ENCODE peak calls at places on chromosomes 11 and 22, in nine cellular contexts. J, L, U, M, P, N, K, I and F are unnamed samples.

GRCh38 chr11:122741613-122742012 is 86.1 kb downstream of the UBASH3B start:
- DNase-seq in N (no peak), J (no peak), L (no peak), M (peak), U (peak), I (no peak), P (no peak), K (no peak), F (no peak)

GRCh38 chr22:17807571-17808410 is 33.5 kb upstream of the BID start:
- DNase-seq in N (no peak), I (no peak), P (no peak), J (peak), L (no peak), U (no peak), K (no peak), M (no peak), F (no peak)

GRCh38 chr11:102451041-102451692 is 1.4 kb downstream of the TMEM123 start:
- DNase-seq in J (no peak), N (no peak), K (no peak), M (no peak), P (no peak), L (no peak), I (no peak), U (no peak), F (no peak)

GRCh38 chr11:126764221-126764620 is 236.3 kb downstream of the KIRREL3 start:
- DNase-seq in L (no peak), M (no peak), K (no peak), N (no peak), I (no peak), U (no peak), J (no peak), P (no peak), F (no peak)

GRCh38 chr11:102940714-102941588 is 14.6 kb downstream of the MMP13 start:
- DNase-seq in M (peak), U (no peak), N (no peak), I (peak), K (peak), J (peak), P (no peak), L (no peak), F (peak)

GRCh38 chr22:35839811-35840739 is 122.4 kb downstream of the APOL5 start:
- DNase-seq in U (peak), P (peak), N (peak), K (peak), I (peak), J (peak), L (peak), M (peak), F (peak)

GRCh38 chr11:14676068-14676467 is 32.5 kb downstream of the PDE3B start:
- DNase-seq in K (no peak), P (no peak), J (no peak), U (no peak), I (no peak), L (no peak), M (no peak), N (no peak), F (peak)

GRCh38 chr11:1304376-1304775 is 5.1 kb downstream of the TOLLIP start:
- DNase-seq in U (no peak), P (peak), I (no peak), N (no peak), J (peak), M (no peak), K (peak), L (peak), F (peak)

GRCh38 chr22:41288245-41288946 is 2.4 kb upstream of the RANGAP1 start:
- DNase-seq in P (no peak), J (peak), K (peak), U (peak), L (no peak), I (peak), N (no peak), M (peak), F (peak)

GRCh38 chr11:23021287-23021863 is 161.1 kb upstream of the CCDC179 start:
- DNase-seq in K (peak), J (peak), P (no peak), L (no peak), M (peak), N (no peak), I (peak), U (no peak), F (peak)

GRCh38 chr11:122711831-122712378 is 56.4 kb downstream of the UBASH3B start:
- DNase-seq in N (no peak), J (no peak), I (no peak), K (no peak), M (peak), P (no peak), U (peak), L (no peak), F (peak)

GRCh38 chr11:3627291-3627690 is 14.5 kb downstream of the ART5 start:
- DNase-seq in K (no peak), J (no peak), P (no peak), N (no peak), L (no peak), M (peak), U (no peak), I (no peak), F (peak)

GRCh38 chr11:44607987-44608386 is 42.5 kb downstream of the CD82 start:
- DNase-seq in U (no peak), P (no peak), M (peak), I (no peak), N (no peak), L (no peak), J (no peak), K (no peak), F (no peak)

GRCh38 chr22:30432096-30432495 is 6.5 kb downstream of the MTFP1 start:
- DNase-seq in J (no peak), N (no peak), M (no peak), K (no peak), I (no peak), P (no peak), L (no peak), U (no peak), F (no peak)

GRCh38 chr22:30433227-30433626 is 7.7 kb downstream of the MTFP1 start:
- DNase-seq in K (no peak), I (no peak), M (no peak), P (no peak), L (no peak), U (no peak), N (no peak), J (no peak), F (no peak)

GRCh38 chr22:30432520-30432919 is 7.0 kb downstream of the MTFP1 start:
- DNase-seq in I (no peak), K (no peak), J (no peak), N (no peak), P (no peak), L (no peak), U (no peak), M (no peak), F (no peak)

GRCh38 chr22:30429887-30430286 is 4.3 kb downstream of the MTFP1 start:
- DNase-seq in N (no peak), U (no peak), M (no peak), J (no peak), L (no peak), K (no peak), I (no peak), P (no peak), F (no peak)

GRCh38 chr22:30430933-30431332 is 5.4 kb downstream of the MTFP1 start:
- DNase-seq in I (no peak), N (no peak), U (no peak), J (no peak), L (no peak), P (no peak), M (no peak), K (no peak), F (no peak)
- TF ChIP-seq CTCF in I (no peak), N (no peak), U (no peak), J (no peak), L (no peak), P (no peak), M (no peak), K (no peak), F (no peak)

DNA sequence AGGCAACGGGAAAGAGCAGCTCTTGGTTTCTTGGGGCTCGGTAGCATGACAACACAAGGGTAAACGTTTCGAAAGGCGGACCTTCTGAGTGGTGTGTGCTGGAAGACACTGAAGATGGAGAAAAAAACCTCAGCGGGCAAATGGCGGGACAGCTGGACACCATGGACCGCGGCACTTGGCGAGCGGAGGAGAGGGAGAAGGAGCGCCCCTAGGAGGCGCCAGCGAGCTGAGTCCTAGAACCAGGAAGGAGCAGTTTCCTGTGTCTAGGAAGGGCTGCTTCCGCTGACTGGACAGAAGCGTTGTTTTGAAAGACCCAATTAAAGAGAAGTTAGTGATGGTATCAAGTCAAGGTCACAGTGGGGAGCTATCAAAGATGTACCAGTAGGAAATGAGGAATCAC is 44.0 kb upstream of the OPCML start:
- DNase-seq in I (no peak), N (no peak), J (no peak), M (no peak), L (no peak), P (peak), K (no peak), U (no peak), F (no peak)
- TF ChIP-seq CTCF in I (no peak), N (no peak), J (no peak), M (no peak), L (peak), P (peak), K (no peak), U (no peak), F (no peak)

DNA sequence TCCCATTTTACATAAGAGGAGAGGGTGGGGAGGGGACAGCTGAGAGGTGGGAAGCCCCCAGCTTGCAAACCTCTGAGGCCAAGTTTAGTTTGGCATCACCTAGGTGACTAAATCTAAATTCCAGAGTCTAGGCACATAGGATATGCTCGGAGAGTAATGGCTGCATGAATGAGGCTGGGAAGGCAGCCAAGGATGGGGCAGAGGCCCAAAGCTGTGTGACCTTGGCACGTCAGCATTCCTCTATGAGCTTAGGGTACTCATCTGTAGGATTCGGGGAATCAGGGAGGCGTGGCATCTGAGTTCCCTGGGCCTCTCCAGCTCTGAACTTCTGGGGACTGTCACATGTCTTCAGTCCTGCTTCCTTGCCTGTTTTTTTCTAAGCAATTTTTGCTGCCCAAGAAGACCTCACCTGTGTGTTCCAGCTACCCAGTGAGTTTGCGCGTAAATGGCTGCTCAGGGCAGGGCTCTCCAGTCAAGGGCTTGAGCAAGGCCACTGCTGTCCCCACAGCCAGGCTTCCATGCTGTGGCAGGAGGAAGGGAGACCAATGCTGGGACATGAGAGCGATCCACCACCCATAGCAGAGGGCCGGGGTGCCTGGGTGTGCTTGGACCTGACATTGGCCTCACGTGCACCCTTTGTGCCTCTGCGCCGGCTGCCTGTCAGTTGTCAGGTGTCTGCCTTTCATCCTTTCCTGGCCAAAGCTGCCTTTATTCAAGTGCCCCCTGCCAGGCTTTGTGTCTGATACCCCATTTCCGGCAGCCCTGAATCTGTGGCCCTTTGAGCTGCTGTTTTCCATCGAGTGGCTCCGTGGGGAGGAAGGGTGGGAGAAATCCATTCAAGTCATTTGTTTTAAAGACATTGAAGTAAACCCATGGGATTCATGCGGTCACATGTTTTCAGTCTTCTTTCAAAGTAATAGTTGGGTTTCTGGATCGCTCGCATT is 14.0 kb downstream of the DAGLA start:
- DNase-seq in K (no peak), N (no peak), P (no peak), J (no peak), U (peak), M (no peak), L (no peak), I (no peak), F (no peak)
- TF ChIP-seq CTCF in K (no peak), N (no peak), P (no peak), J (no peak), U (no peak), M (no peak), L (no peak), I (no peak), F (no peak)

DNA sequence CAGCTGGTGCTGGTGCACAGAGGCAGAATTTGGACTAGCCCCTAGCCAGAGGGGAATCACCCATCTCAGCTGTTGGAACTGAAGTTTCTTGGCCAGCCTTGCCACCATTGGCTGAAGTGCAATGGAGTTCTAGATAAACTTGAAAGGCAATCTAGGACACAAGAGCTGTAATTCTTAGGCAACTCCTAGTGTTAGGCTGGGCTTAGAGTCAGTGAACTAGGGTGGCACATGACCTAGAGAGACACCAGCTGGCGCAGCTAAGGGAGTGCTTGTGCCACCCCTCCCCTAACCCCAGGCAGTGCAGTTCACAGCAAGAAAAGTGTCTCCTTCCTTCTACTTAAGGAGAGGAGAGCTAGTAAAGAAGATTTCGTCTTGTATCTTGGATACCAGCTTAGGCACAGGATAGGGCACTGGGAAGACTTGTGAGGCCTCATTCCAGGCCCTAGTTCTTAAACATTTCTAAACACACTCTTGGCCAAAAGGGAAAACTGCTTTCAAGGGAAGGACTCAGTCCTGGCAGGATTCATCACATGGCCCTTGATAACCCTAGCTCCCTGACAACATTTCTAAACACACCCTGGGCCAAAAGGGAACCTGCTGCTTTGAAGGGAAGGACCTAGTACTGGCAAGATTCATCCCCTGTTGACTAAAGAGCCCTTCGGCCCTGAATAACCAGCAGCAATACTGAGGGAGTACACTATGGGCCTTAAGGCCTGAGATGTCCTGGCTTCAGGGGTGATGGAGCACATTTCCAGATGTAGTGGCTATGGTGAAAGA is 53.4 kb downstream of the XRRA1 start:
- DNase-seq in M (no peak), I (no peak), P (no peak), N (no peak), U (no peak), J (no peak), L (no peak), K (no peak), F (no peak)
- TF ChIP-seq CTCF in M (no peak), I (no peak), P (no peak), N (no peak), U (no peak), J (no peak), L (no peak), K (no peak), F (no peak)

GRCh38 chr11:130114281-130114680 is 44.6 kb downstream of the APLP2 start:
- DNase-seq in U (no peak), I (no peak), K (no peak), P (no peak), J (no peak), L (no peak), N (no peak), M (no peak), F (no peak)
- TF ChIP-seq CTCF in U (no peak), I (no peak), K (no peak), P (no peak), J (no peak), L (no peak), N (no peak), M (no peak), F (no peak)